ENCODE peak calls at places on chromosome 14, in nine cellular contexts. P is HTR-8/SVneo; U is A549; Z is non-pigmented ciliary epithelial cell; Q is heart left ventricle; E is Calu3; C is effector memory CD4-positive, alpha-beta T cell; I is EL; H is stimulated activated CD8-positive, alpha-beta memory T cell treated with anti-CD3 and anti-CD28 coated beads, Interleukin-4, amount 100 ng/mL, for 4 hours. Y is an unnamed sample.

GRCh38 chr14:76456200-76456599 is 80.3 kb downstream of the ESRRB start:
- DNase-seq in Z (no peak), I (peak), Q (no peak), E (peak), C (no peak), P (peak), U (peak), H (no peak), Y (peak)

GRCh38 chr14:88300817-88301216 is 22.3 kb downstream of the KCNK10 start:
- DNase-seq in E (no peak), C (no peak), U (no peak), I (no peak), P (no peak), Z (no peak), Q (no peak), H (no peak), Y (no peak)

GRCh38 chr14:87745507-87746118 is 247.4 kb downstream of the GALC start:
- DNase-seq in C (no peak), H (no peak), Z (no peak), Q (no peak), I (peak), P (no peak), E (peak), U (peak), Y (peak)

GRCh38 chr14:51726166-51726899 is 74.6 kb downstream of the FRMD6 start:
- DNase-seq in I (peak), U (no peak), Q (no peak), P (no peak), H (no peak), C (no peak), E (no peak), Z (peak), Y (no peak)

GRCh38 chr14:96083667-96084320 is 44.6 kb downstream of the C14orf132 start:
- DNase-seq in I (no peak), E (peak), Q (no peak), Z (no peak), P (no peak), H (no peak), U (no peak), C (no peak), Y (no peak)

GRCh38 chr14:49586673-49587460 is 687 bp upstream of the RPS29 start:
- DNase-seq in H (no peak), P (no peak), E (peak), I (peak), C (no peak), Z (peak), U (peak), Q (no peak), Y (peak)

GRCh38 chr14:104106471-104106991 is 21.0 kb downstream of the ASPG start:
- DNase-seq in I (no peak), P (no peak), H (no peak), C (no peak), U (no peak), E (peak), Q (peak), Z (no peak), Y (no peak)

GRCh38 chr14:64682843-64683242 is 21.4 kb upstream of the PLEKHG3 start:
- DNase-seq in P (no peak), U (no peak), E (no peak), Z (no peak), H (no peak), Q (no peak), I (no peak), C (no peak), Y (no peak)

GRCh38 chr14:68622856-68623255 is 170.0 kb downstream of the ZFP36L1 start:
- DNase-seq in Z (no peak), Q (no peak), I (no peak), C (no peak), U (no peak), P (no peak), H (no peak), E (no peak), Y (no peak)

GRCh38 chr14:79442776-79443175 is 768.5 kb downstream of the DIO2 start:
- DNase-seq in I (no peak), Z (no peak), Q (no peak), C (no peak), E (no peak), U (no peak), H (no peak), P (no peak), Y (no peak)

GRCh38 chr14:99023371-99023770 is 248.6 kb downstream of the BCL11B start:
- DNase-seq in P (no peak), Q (no peak), E (no peak), Z (no peak), I (no peak), U (no peak), H (no peak), C (no peak), Y (no peak)

GRCh38 chr14:76331328-76332011 is 44.5 kb upstream of the ESRRB start:
- DNase-seq in Q (no peak), I (no peak), H (no peak), E (no peak), U (no peak), C (no peak), P (no peak), Z (no peak), Y (no peak)

GRCh38 chr14:76950043-76951020 is 78.2 kb downstream of the IRF2BPL start:
- DNase-seq in E (peak), I (peak), P (no peak), Z (no peak), Q (no peak), U (no peak), C (no peak), H (no peak), Y (no peak)

GRCh38 chr14:48936352-48936751 is 649.8 kb downstream of the RPS29 start:
- DNase-seq in H (no peak), Q (no peak), C (no peak), U (no peak), Z (peak), P (peak), I (no peak), E (no peak), Y (peak)

GRCh38 chr14:59013672-59014298 is 174.7 kb upstream of the DAAM1 start:
- DNase-seq in Q (no peak), Z (peak), H (no peak), U (peak), P (no peak), E (no peak), I (peak), C (no peak), Y (no peak)

GRCh38 chr14:66624319-66624937 is 116.5 kb downstream of the GPHN start:
- DNase-seq in C (no peak), Z (no peak), U (peak), E (peak), Q (peak), P (peak), H (no peak), I (peak), Y (peak)

GRCh38 chr14:49427117-49427516 is 159.1 kb downstream of the RPS29 start:
- DNase-seq in P (no peak), Z (no peak), U (no peak), H (no peak), E (no peak), Q (no peak), I (no peak), C (no peak), Y (no peak)

GRCh38 chr14:50407089-50407813 is 10.6 kb upstream of the CDKL1 start:
- DNase-seq in P (no peak), C (no peak), H (no peak), Z (no peak), E (no peak), I (no peak), U (no peak), Q (no peak), Y (no peak)

GRCh38 chr14:29348504-29348903 is 579.1 kb downstream of the PRKD1 start:
- DNase-seq in Z (no peak), Q (no peak), H (no peak), I (peak), C (no peak), P (no peak), E (no peak), U (no peak), Y (no peak)

GRCh38 chr14:68486033-68486732 is 306.7 kb downstream of the ZFP36L1 start:
- DNase-seq in H (no peak), Q (no peak), C (no peak), P (no peak), U (no peak), Z (no peak), E (no peak), I (no peak), Y (no peak)

GRCh38 chr14:76293923-76294322 is 82.0 kb upstream of the ESRRB start:
- DNase-seq in Q (no peak), U (peak), P (no peak), H (no peak), E (peak), Z (no peak), I (no peak), C (no peak), Y (no peak)

GRCh38 chr14:95514131-95515079 is 2.0 kb downstream of the SYNE3 start:
- DNase-seq in P (no peak), Q (no peak), Z (no peak), E (no peak), U (no peak), I (no peak), H (no peak), C (no peak), Y (no peak)

GRCh38 chr14:105974902-105975301 is 448.5 kb downstream of the TMEM121 start:
- DNase-seq in C (peak), Z (no peak), I (no peak), E (peak), U (peak), Q (no peak), P (peak), H (peak), Y (peak)

GRCh38 chr14:92986254-92987147 is 63.6 kb downstream of the CHGA start:
- DNase-seq in U (peak), P (peak), H (no peak), Q (peak), E (peak), C (no peak), Z (no peak), I (peak), Y (peak)

GRCh38 chr14:102848830-102849521 is 71.7 kb downstream of the TRAF3 start:
- DNase-seq in I (peak), C (no peak), H (no peak), P (no peak), U (no peak), Q (no peak), Z (no peak), E (no peak), Y (peak)

GRCh38 chr14:62289471-62289870 is 527.3 kb downstream of the SNAPC1 start:
- DNase-seq in U (no peak), I (peak), E (peak), H (no peak), P (peak), Q (no peak), Z (no peak), C (no peak), Y (no peak)

GRCh38 chr14:33676135-33676566 is 274.7 kb downstream of the EGLN3 start:
- DNase-seq in Z (no peak), I (peak), Q (peak), E (peak), H (no peak), U (peak), P (peak), C (no peak), Y (peak)

GRCh38 chr14:68585690-68586089 is 207.2 kb downstream of the ZFP36L1 start:
- DNase-seq in U (no peak), P (no peak), E (no peak), H (no peak), I (no peak), C (no peak), Q (peak), Z (no peak), Y (peak)

GRCh38 chr14:90692826-90693225 is 123.4 kb downstream of the TTC7B start:
- DNase-seq in E (no peak), U (no peak), Q (no peak), H (no peak), C (no peak), I (peak), P (no peak), Z (no peak), Y (no peak)

GRCh38 chr14:74508292-74508731 is 14.7 kb downstream of the ISCA2 start:
- DNase-seq in P (no peak), Q (no peak), Z (no peak), I (no peak), C (no peak), H (no peak), E (no peak), U (peak), Y (peak)

GRCh38 chr14:76710093-76711010 is 50.9 kb upstream of the VASH1 start:
- DNase-seq in H (no peak), Z (no peak), I (peak), C (no peak), U (peak), P (peak), Q (no peak), E (peak), Y (peak)

GRCh38 chr14:70013269-70013873 is 134.2 kb downstream of the SMOC1 start:
- DNase-seq in Z (no peak), U (peak), P (peak), I (peak), C (no peak), H (no peak), Q (no peak), E (peak), Y (peak)

GRCh38 chr14:64891839-64892375 is 12.2 kb upstream of the SPTB start:
- DNase-seq in I (peak), P (peak), C (no peak), U (peak), H (no peak), Q (no peak), Z (no peak), E (peak), Y (peak)

GRCh38 chr14:75283162-75283883 is 4.7 kb downstream of the FOS start:
- DNase-seq in Q (no peak), I (no peak), H (no peak), E (peak), C (peak), Z (no peak), P (no peak), U (peak), Y (no peak)

GRCh38 chr14:67442139-67442906 is 30.4 kb upstream of the PLEK2 start:
- DNase-seq in I (no peak), Q (no peak), Z (no peak), C (no peak), P (no peak), H (no peak), U (no peak), E (no peak), Y (no peak)

GRCh38 chr14:26194816-26195215 is 403.0 kb downstream of the NOVA1 start:
- DNase-seq in P (no peak), H (no peak), E (no peak), Q (no peak), U (no peak), I (no peak), Z (no peak), C (no peak), Y (no peak)

GRCh38 chr14:96077983-96078686 is 39.0 kb downstream of the C14orf132 start:
- DNase-seq in P (no peak), H (no peak), Q (no peak), U (no peak), I (no peak), C (no peak), Z (no peak), E (no peak), Y (peak)

GRCh38 chr14:95876769-95877490 is at the start of gene TUNAR:
- DNase-seq in U (no peak), I (peak), Q (no peak), H (no peak), P (no peak), E (no peak), Z (no peak), C (no peak), Y (peak)

Y was measured in SK-N-SH.